ENCODE peak calls at places on chromosomes 1 and 21, in ten cellular contexts. H is Peyer's patch, W is MG63, S is heart left ventricle, Q is psoas muscle, A is cardiac muscle cell, T is mammary epithelial cell, E is astrocyte, L is heart right ventricle, R is Karpas-422. V is an unnamed sample. For H3K36me3 and H3K27me3, the result is how much of the 10 kb centered on the place peaks cover.

GRCh38 chr1:234531181-234532132 is 52.5 kb upstream of the TARBP1 start:
- DNase-seq in T (peak), Q (peak), S (peak), L (peak), A (peak), W (no peak), E (peak), H (no peak), R (no peak), V (peak)

GRCh38 chr21:34061983-34062382 is 11.4 kb upstream of the MRPS6 start:
- DNase-seq in L (no peak), W (no peak), R (peak), A (no peak), T (no peak), Q (no peak), S (no peak), E (no peak), H (no peak), V (no peak)

GRCh38 chr1:211753649-211754251 is 76.8 kb downstream of the LPGAT1 start:
- DNase-seq in A (no peak), E (no peak), H (no peak), Q (no peak), L (no peak), S (no peak), T (no peak), W (no peak), R (no peak), V (no peak)

GRCh38 chr1:186155594-186155993 is 219.5 kb downstream of the TPR start:
- DNase-seq in E (peak), S (no peak), H (no peak), W (peak), A (peak), R (peak), T (peak), Q (no peak), L (peak), V (peak)

GRCh38 chr1:36766481-36766880 is 267.8 kb downstream of the GRIK3 start:
- DNase-seq in Q (no peak), R (no peak), E (no peak), L (no peak), S (no peak), A (no peak), W (no peak), T (no peak), H (no peak), V (no peak)

GRCh38 chr1:24443241-24443656 is 27.6 kb downstream of the NIPAL3 start:
- DNase-seq in A (peak), H (no peak), W (no peak), R (no peak), T (no peak), E (peak), Q (no peak), L (no peak), S (no peak), V (no peak)

GRCh38 chr1:221565718-221566117 is 176.2 kb downstream of the DUSP10 start:
- DNase-seq in L (peak), T (no peak), A (no peak), R (no peak), H (no peak), Q (no peak), S (peak), W (no peak), E (no peak), V (no peak)

GRCh38 chr1:210292276-210292851 is 36.3 kb upstream of the HHAT start:
- DNase-seq in H (peak), E (peak), A (no peak), W (no peak), T (peak), L (peak), S (peak), Q (peak), R (no peak), V (no peak)

GRCh38 chr1:116375165-116375883 is 2.3 kb downstream of the ATP1A1 start:
- DNase-seq in R (peak), T (peak), H (no peak), A (no peak), E (no peak), Q (no peak), S (no peak), L (no peak), W (no peak), V (no peak)

GRCh38 chr1:186139706-186140105 is 235.3 kb downstream of the TPR start:
- DNase-seq in E (peak), H (no peak), L (no peak), A (peak), Q (no peak), R (no peak), W (peak), T (peak), S (no peak), V (peak)

GRCh38 chr1:195664628-195665027 is 943.6 kb downstream of the KCNT2 start:
- DNase-seq in R (no peak), T (peak), S (no peak), H (no peak), W (no peak), Q (no peak), L (no peak), E (peak), A (peak), V (no peak)

GRCh38 chr1:243798726-243799125 is 51.3 kb downstream of the AKT3 start:
- DNase-seq in R (no peak), A (peak), S (no peak), E (peak), Q (no peak), L (no peak), W (peak), T (peak), H (no peak), V (peak)

GRCh38 chr1:51756290-51756689 is 122.2 kb downstream of the NRDC start:
- DNase-seq in Q (no peak), L (no peak), E (no peak), R (no peak), H (no peak), S (no peak), W (no peak), T (peak), A (no peak), V (no peak)

GRCh38 chr1:209412036-209412435 is 171.5 kb upstream of the CAMK1G start:
- DNase-seq in H (no peak), R (no peak), E (no peak), T (peak), L (no peak), S (no peak), W (no peak), Q (no peak), A (peak), V (no peak)

GRCh38 chr1:4711191-4711915 is 56.9 kb downstream of the AJAP1 start:
- DNase-seq in W (no peak), L (no peak), H (no peak), A (no peak), S (no peak), R (no peak), Q (no peak), T (no peak), E (no peak), V (no peak)
- H3K36me3 ChIP-seq in W (under half), L (under half), H (under half), A (under half), S (under half), R (under half), Q (under half), T (under half), E (under half), V (under half)

GRCh38 chr1:224509881-224510280 is 75.3 kb upstream of the WDR26 start:
- DNase-seq in A (peak), H (no peak), L (no peak), E (no peak), Q (no peak), W (no peak), S (no peak), R (no peak), T (no peak), V (no peak)

GRCh38 chr1:224512600-224513151 is 78.1 kb upstream of the WDR26 start:
- DNase-seq in R (no peak), E (no peak), H (no peak), L (no peak), S (no peak), Q (no peak), T (no peak), A (no peak), W (no peak), V (no peak)

GRCh38 chr1:224513787-224514209 is 79.2 kb upstream of the WDR26 start:
- DNase-seq in L (peak), R (peak), S (peak), Q (peak), E (peak), A (peak), W (peak), H (peak), T (peak), V (no peak)

GRCh38 chr1:224510880-224511645 is 76.5 kb upstream of the WDR26 start:
- DNase-seq in T (no peak), W (no peak), A (peak), L (no peak), S (no peak), E (peak), H (no peak), R (no peak), Q (no peak), V (no peak)

DNA sequence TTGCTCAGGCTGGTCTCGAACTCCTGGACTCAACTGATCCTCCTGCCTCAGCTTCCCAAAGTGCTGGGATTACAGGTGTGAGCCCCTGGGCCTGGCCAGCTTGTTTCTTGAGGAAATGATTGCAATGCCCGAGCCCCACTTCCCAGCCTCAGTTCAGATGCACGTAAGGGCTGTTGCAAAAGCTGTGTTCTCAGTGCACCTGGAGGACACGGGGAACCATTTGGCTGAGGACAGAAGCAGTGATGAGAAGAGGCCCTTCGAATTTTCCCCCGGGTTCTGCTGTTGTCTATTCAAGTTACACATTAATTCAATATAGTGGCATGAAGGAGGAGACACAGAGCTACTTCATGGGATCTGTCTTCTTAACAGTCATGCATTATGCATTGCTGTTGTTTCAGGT is 78.8 kb upstream of the WDR26 start:
- DNase-seq in A (no peak), Q (no peak), S (no peak), R (no peak), T (no peak), E (no peak), W (no peak), H (no peak), L (no peak), V (no peak)
- H3K27me3 ChIP-seq in A (under half), Q (under half), S (under half), R (under half), T (under half), E (under half), W (under half), H (under half), L (under half), V (under half)

DNA sequence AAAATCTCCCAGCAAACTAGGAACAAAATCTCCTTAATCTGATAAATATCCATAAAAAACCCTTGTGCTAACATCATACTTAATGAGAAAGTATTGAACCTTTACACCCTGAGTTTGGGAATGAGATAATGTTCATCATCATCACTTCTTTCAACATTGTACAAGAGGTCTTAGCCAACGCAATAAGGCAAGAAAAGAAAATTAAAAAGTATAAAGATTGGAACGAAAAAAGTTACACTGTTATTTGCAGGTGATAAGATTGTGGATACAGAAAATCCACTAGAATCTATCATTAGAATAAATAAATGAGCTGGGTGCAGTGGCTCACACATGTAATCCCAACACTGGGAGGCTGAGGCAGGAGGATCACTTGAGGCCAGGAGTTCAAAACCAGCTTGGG is 76.7 kb downstream of the UBR4 start:
- DNase-seq in T (no peak), S (no peak), H (no peak), A (no peak), E (no peak), L (no peak), W (no peak), R (no peak), Q (no peak), V (no peak)
- H3K36me3 ChIP-seq in T (under half), S (half or more), H (half or more), A (half or more), E (half or more), L (half or more), W (half or more), R (half or more), Q (under half), V (under half)

DNA sequence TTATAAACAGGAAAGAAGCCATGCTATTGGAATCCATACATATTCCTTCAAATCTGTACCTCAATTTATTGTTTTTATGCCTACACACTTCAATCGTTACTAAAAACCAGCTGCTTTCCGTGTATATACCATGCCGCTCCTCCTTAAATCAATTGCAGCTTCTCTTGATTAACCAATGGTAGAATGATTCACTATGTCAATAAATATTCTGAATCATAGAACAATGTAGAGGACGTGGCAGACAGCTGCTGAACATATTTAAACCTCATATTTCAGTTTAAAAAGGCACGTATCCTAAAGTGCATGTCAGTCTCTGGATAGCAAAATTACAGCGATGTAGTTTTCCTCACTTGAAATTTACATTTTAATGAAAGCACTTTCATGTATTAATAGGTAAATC is 100.4 kb downstream of the MRPL39 start:
- DNase-seq in Q (no peak), R (no peak), W (no peak), T (no peak), E (peak), S (no peak), A (no peak), L (no peak), H (no peak), V (no peak)
- H3K27me3 ChIP-seq in Q (under half), R (under half), W (under half), T (under half), E (under half), S (under half), A (under half), L (under half), H (under half), V (under half)

GRCh38 chr1:30950053-30950452 is 41.5 kb upstream of the SDC3 start:
- DNase-seq in A (no peak), R (no peak), W (no peak), Q (no peak), S (no peak), H (no peak), L (no peak), E (no peak), T (no peak), V (no peak)

GRCh38 chr1:30955448-30956015 is 47.0 kb upstream of the SDC3 start:
- DNase-seq in W (no peak), Q (no peak), S (no peak), H (no peak), R (no peak), A (peak), T (no peak), E (peak), L (no peak), V (peak)

GRCh38 chr1:30953685-30954084 is 45.1 kb upstream of the SDC3 start:
- DNase-seq in Q (no peak), T (no peak), W (no peak), A (no peak), H (no peak), L (no peak), R (no peak), S (no peak), E (no peak), V (no peak)

GRCh38 chr1:30950700-30951099 is 42.1 kb upstream of the SDC3 start:
- DNase-seq in Q (no peak), R (no peak), L (no peak), S (no peak), W (no peak), H (no peak), E (no peak), A (no peak), T (no peak), V (no peak)

DNA sequence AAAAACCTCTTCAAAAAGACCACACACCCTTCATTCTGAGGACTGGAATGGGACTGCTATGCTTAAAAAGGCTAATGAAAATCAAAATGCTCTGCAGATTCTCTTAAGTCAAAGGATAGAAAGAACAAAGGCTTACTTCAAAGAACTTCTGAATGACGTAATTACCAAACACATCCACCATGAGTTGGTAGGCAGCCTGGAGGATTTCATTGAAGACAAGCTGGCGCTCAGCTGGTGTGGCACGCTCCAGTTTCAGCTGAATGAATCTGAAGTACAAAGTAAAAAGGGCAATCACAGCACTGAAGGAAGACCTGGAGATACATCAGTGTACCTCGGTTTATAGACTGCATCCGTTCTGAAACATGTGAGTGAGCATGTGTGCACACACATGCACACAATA is 43.5 kb upstream of the SDC3 start:
- DNase-seq in A (no peak), E (no peak), T (no peak), Q (no peak), S (no peak), W (no peak), L (no peak), R (no peak), H (no peak), V (no peak)
- H3K36me3 ChIP-seq in A (half or more), E (half or more), T (under half), Q (under half), S (under half), W (half or more), L (half or more), R (half or more), H (half or more), V (under half)

GRCh38 chr1:158203693-158204457 is 23.2 kb downstream of the CD1D start:
- DNase-seq in R (peak), S (no peak), H (peak), Q (no peak), L (peak), W (no peak), A (peak), E (peak), T (peak), V (no peak)
- H3K27me3 ChIP-seq in R (under half), S (under half), H (under half), Q (under half), L (under half), W (under half), A (under half), E (under half), T (under half), V (under half)

GRCh38 chr1:30977511-30977910 is 69.0 kb upstream of the SDC3 start:
- DNase-seq in E (no peak), A (no peak), H (no peak), T (no peak), R (no peak), S (no peak), W (no peak), L (no peak), Q (no peak), V (no peak)

GRCh38 chr1:30977105-30977504 is 68.5 kb upstream of the SDC3 start:
- DNase-seq in W (no peak), A (no peak), Q (no peak), L (no peak), S (no peak), T (peak), H (no peak), E (peak), R (no peak), V (no peak)

GRCh38 chr1:30974536-30974935 is 66.0 kb upstream of the SDC3 start:
- DNase-seq in S (no peak), T (no peak), E (no peak), H (no peak), W (no peak), Q (no peak), L (no peak), R (no peak), A (no peak), V (no peak)

GRCh38 chr1:30976143-30976542 is 67.6 kb upstream of the SDC3 start:
- DNase-seq in S (no peak), R (peak), L (no peak), Q (no peak), T (no peak), W (no peak), A (peak), H (no peak), E (peak), V (no peak)

DNA sequence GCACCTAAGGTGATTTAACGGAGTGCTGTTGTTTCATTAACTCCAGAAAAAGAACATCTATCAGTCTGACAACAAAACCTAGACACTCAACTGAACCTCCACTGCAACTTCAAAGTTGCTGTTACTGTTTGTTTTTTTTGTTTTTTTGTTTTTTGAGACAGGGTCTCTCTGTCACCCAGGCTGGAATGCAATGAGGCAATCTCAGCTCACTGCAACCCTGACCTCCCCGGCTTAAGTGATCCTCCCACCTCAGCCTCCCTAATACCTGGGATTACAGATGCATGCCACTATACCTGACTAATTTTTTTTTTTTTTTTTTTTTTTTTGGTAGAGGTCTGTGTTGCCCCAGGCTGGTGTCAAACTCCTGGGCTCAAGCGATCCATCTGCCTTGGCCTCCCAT is 66.7 kb upstream of the SDC3 start:
- DNase-seq in W (no peak), L (no peak), A (no peak), S (no peak), R (no peak), E (no peak), H (no peak), T (no peak), Q (no peak), V (no peak)
- H3K36me3 ChIP-seq in W (half or more), L (half or more), A (under half), S (under half), R (under half), E (under half), H (half or more), T (under half), Q (under half), V (under half)

GRCh38 chr1:30822006-30822405 is 64.4 kb upstream of the LAPTM5 start:
- DNase-seq in T (no peak), Q (no peak), A (no peak), H (no peak), W (no peak), E (no peak), S (no peak), R (no peak), L (no peak), V (no peak)
- H3K27me3 ChIP-seq in T (under half), Q (under half), A (under half), H (under half), W (under half), E (under half), S (under half), R (under half), L (half or more), V (under half)

GRCh38 chr1:87592156-87592555 is 263.5 kb downstream of the LMO4 start:
- DNase-seq in E (no peak), A (no peak), S (no peak), R (no peak), Q (no peak), W (no peak), H (no peak), T (no peak), L (no peak), V (no peak)
- H3K36me3 ChIP-seq in E (under half), A (under half), S (under half), R (under half), Q (under half), W (under half), H (under half), T (under half), L (under half), V (under half)

DNA sequence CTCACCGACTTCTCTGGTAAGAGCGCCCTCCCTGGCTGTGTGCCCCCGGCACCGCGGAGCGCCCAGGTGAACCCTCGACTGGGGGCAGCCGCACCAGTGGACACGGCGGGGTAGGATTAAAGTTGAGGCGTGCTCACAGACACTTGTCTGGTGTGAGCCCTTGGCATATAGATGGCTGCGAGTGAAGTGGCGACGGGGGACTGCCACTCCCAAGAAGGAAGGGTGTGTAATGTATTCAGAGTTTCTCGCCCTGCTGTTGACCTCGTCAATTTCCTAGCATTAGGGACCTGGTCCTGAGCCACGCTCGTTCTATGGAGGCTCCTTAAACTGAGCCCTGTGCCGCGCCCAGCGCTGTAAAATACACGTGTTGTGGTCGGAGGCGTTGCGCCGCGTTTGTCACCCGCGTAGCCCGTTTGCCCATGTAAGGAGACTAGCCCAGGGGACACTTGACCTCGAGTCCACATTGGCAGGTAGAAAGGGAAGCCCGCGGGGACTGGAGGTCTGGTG is 545 bp downstream of the EVA1C start:
- DNase-seq in L (peak), A (peak), T (no peak), R (no peak), S (peak), H (no peak), Q (peak), W (no peak), E (no peak), V (no peak)
- H3K27me3 ChIP-seq in L (under half), A (half or more), T (under half), R (under half), S (under half), H (under half), Q (under half), W (under half), E (under half), V (under half)

V was measured in BJ.